ENCODE peak calls at places on chromosomes 4 and X, in seven cellular contexts. E is activated CD4-positive, alpha-beta T cell treated with anti-CD3 and anti-CD28 coated beads, Interleukin-2, amount 10 ng/mL, durations not matched to agents 7 days and 5 days; F is globus pallidus; J is stimulated activated CD4-positive, alpha-beta T cell treated with anti-CD3 and anti-CD28 coated beads, Interleukin-12 subunit alpha, Interleukin-12 subunit beta, amount 100 ng/mL, for 24 hours; O is NCI-H2029; L is epithelial cell of prostate; I is COLO829. W is an unnamed sample.

GRCh38 chrX:22795680-22796079 is 204.1 kb upstream of the DDX53 start:
- DNase-seq in E (no peak), F (no peak), J (no peak), O (no peak), L (no peak), I (no peak), W (no peak)

GRCh38 chr4:147060171-147060931 is 114.7 kb upstream of the TTC29 start:
- DNase-seq in E (no peak), F (peak), J (no peak), O (no peak), L (no peak), I (no peak), W (no peak)

GRCh38 chr4:40193018-40193571 is 3.7 kb upstream of the RHOH start:
- DNase-seq in E (peak), F (no peak), J (no peak), O (no peak), L (no peak), I (no peak), W (no peak)

GRCh38 chr4:176377705-176378302 is 58.0 kb downstream of the SPCS3 start:
- DNase-seq in E (no peak), F (peak), J (no peak), O (no peak), L (peak), I (no peak), W (no peak)

GRCh38 chrX:152600853-152601635 is 36.7 kb upstream of the GABRQ start:
- DNase-seq in E (no peak), F (peak), J (no peak), O (no peak), L (no peak), I (no peak), W (no peak)

GRCh38 chr4:4991541-4992099 is 27.6 kb downstream of the CYTL1 start:
- DNase-seq in E (no peak), F (no peak), J (no peak), O (no peak), L (no peak), I (no peak), W (no peak)

GRCh38 chr4:24793219-24794005 is 2.0 kb upstream of the SOD3 start:
- DNase-seq in E (no peak), F (no peak), J (no peak), O (no peak), L (no peak), I (no peak), W (no peak)

GRCh38 chr4:77804471-77804870 is 14.7 kb downstream of the CNOT6L start:
- DNase-seq in E (no peak), F (no peak), J (no peak), O (no peak), L (no peak), I (no peak), W (no peak)

GRCh38 chrX:98931194-98931593 is 1478.9 kb downstream of the PCDH19 start:
- DNase-seq in E (no peak), F (no peak), J (no peak), O (no peak), L (no peak), I (peak), W (no peak)

GRCh38 chrX:50198348-50198747 is 2.5 kb downstream of the AKAP4 start:
- DNase-seq in E (no peak), F (no peak), J (no peak), O (no peak), L (no peak), I (no peak), W (no peak)

GRCh38 chr4:77007358-77008230 is 58.0 kb downstream of the SEPTIN11 start:
- DNase-seq in E (no peak), F (no peak), J (peak), O (no peak), L (no peak), I (no peak), W (no peak)

GRCh38 chr4:105145913-105146285 is 777 bp upstream of the TET2 start:
- DNase-seq in E (peak), F (peak), J (peak), O (no peak), L (no peak), I (no peak), W (peak)

GRCh38 chr4:108048157-108048556 is 58.5 kb downstream of the HADH start:
- DNase-seq in E (no peak), F (no peak), J (no peak), O (no peak), L (no peak), I (no peak), W (no peak)

GRCh38 chr4:161498155-161498554 is 665.6 kb downstream of the FSTL5 start:
- DNase-seq in E (no peak), F (no peak), J (no peak), O (no peak), L (no peak), I (no peak), W (no peak)

GRCh38 chr4:141387299-141387698 is 166.6 kb downstream of the ZNF330 start:
- DNase-seq in E (no peak), F (no peak), J (no peak), O (no peak), L (no peak), I (no peak), W (no peak)

GRCh38 chr4:78748361-78748760 is 27.8 kb upstream of the BMP2K start:
- DNase-seq in E (no peak), F (no peak), J (no peak), O (no peak), L (no peak), I (no peak), W (no peak)

GRCh38 chr4:56909083-56909981 is 1.6 kb downstream of the REST start:
- DNase-seq in E (peak), F (peak), J (peak), O (no peak), L (no peak), I (peak), W (no peak)